ENCODE peak calls at places on chromosomes 7 and 10, in ten cellular contexts. One of them, this sample, is unnamed.
A peak's percentile ranks its signal among the peaks of the same experiment; 100 is the strongest.

GRCh38 chr10:124119933-124120332 is 26.5 kb upstream of the CHST15 start:
- DNase-seq in stimulated activated CD8-positive, alpha-beta memory T cell treated with anti-CD3 and anti-CD28 coated beads, Interleukin-7, amount 100 ng/mL, for 1 hour: no peak
- DNase-seq in NCI-H1092: no peak
- DNase-seq in AG09319: no peak
- DNase-seq in lower lobe of right lung: peak; percentile 71
- DNase-seq in activated T-cell treated with anti-CD3 and anti-CD28 coated beads for 48 hours: no peak
- DNase-seq in AG04450: no peak
- DNase-seq in GM12892: no peak
- DNase-seq in posterior cingulate gyrus: no peak
- DNase-seq in stimulated activated effector memory CD8-positive, alpha-beta T cell treated with anti-CD3 and anti-CD28 coated beads, Interleukin-12 subunit alpha, Interleukin-12 subunit beta, amount 100 ng/mL, for 72 hours: no peak
- DNase-seq in this sample: no peak

GRCh38 chr7:146658604-146659003 is 542.0 kb downstream of the CNTNAP2 start:
- DNase-seq in stimulated activated CD8-positive, alpha-beta memory T cell treated with anti-CD3 and anti-CD28 coated beads, Interleukin-7, amount 100 ng/mL, for 1 hour: no peak
- DNase-seq in NCI-H1092: no peak
- DNase-seq in AG09319: no peak
- DNase-seq in lower lobe of right lung: no peak
- DNase-seq in activated T-cell treated with anti-CD3 and anti-CD28 coated beads for 48 hours: no peak
- DNase-seq in AG04450: no peak
- DNase-seq in GM12892: no peak
- DNase-seq in posterior cingulate gyrus: no peak
- DNase-seq in stimulated activated effector memory CD8-positive, alpha-beta T cell treated with anti-CD3 and anti-CD28 coated beads, Interleukin-12 subunit alpha, Interleukin-12 subunit beta, amount 100 ng/mL, for 72 hours: no peak
- DNase-seq in this sample: no peak

GRCh38 chr7:51035696-51036095 is 253.0 kb upstream of the GRB10 start:
- DNase-seq in stimulated activated CD8-positive, alpha-beta memory T cell treated with anti-CD3 and anti-CD28 coated beads, Interleukin-7, amount 100 ng/mL, for 1 hour: no peak
- DNase-seq in NCI-H1092: no peak
- DNase-seq in AG09319: no peak
- DNase-seq in lower lobe of right lung: no peak
- DNase-seq in activated T-cell treated with anti-CD3 and anti-CD28 coated beads for 48 hours: no peak
- DNase-seq in AG04450: no peak
- DNase-seq in GM12892: no peak
- DNase-seq in posterior cingulate gyrus: no peak
- DNase-seq in stimulated activated effector memory CD8-positive, alpha-beta T cell treated with anti-CD3 and anti-CD28 coated beads, Interleukin-12 subunit alpha, Interleukin-12 subunit beta, amount 100 ng/mL, for 72 hours: no peak
- DNase-seq in this sample: no peak

GRCh38 chr7:37027557-37028341 is 303.5 kb upstream of the AOAH start:
- DNase-seq in stimulated activated CD8-positive, alpha-beta memory T cell treated with anti-CD3 and anti-CD28 coated beads, Interleukin-7, amount 100 ng/mL, for 1 hour: no peak
- DNase-seq in NCI-H1092: no peak
- DNase-seq in AG09319: no peak
- DNase-seq in lower lobe of right lung: no peak
- DNase-seq in activated T-cell treated with anti-CD3 and anti-CD28 coated beads for 48 hours: no peak
- DNase-seq in AG04450: no peak
- DNase-seq in GM12892: no peak
- DNase-seq in posterior cingulate gyrus: no peak
- DNase-seq in stimulated activated effector memory CD8-positive, alpha-beta T cell treated with anti-CD3 and anti-CD28 coated beads, Interleukin-12 subunit alpha, Interleukin-12 subunit beta, amount 100 ng/mL, for 72 hours: no peak
- DNase-seq in this sample: no peak

GRCh38 chr7:2938514-2939192 is 94.5 kb upstream of the GNA12 start:
- DNase-seq in stimulated activated CD8-positive, alpha-beta memory T cell treated with anti-CD3 and anti-CD28 coated beads, Interleukin-7, amount 100 ng/mL, for 1 hour: no peak
- DNase-seq in NCI-H1092: no peak
- DNase-seq in AG09319: no peak
- DNase-seq in lower lobe of right lung: peak; percentile 37
- DNase-seq in activated T-cell treated with anti-CD3 and anti-CD28 coated beads for 48 hours: no peak
- DNase-seq in AG04450: no peak
- DNase-seq in GM12892: no peak
- DNase-seq in posterior cingulate gyrus: no peak
- DNase-seq in stimulated activated effector memory CD8-positive, alpha-beta T cell treated with anti-CD3 and anti-CD28 coated beads, Interleukin-12 subunit alpha, Interleukin-12 subunit beta, amount 100 ng/mL, for 72 hours: no peak
- DNase-seq in this sample: no peak

GRCh38 chr7:1739593-1739992 is 69.5 kb downstream of the ELFN1 start:
- DNase-seq in stimulated activated CD8-positive, alpha-beta memory T cell treated with anti-CD3 and anti-CD28 coated beads, Interleukin-7, amount 100 ng/mL, for 1 hour: no peak
- DNase-seq in NCI-H1092: no peak
- DNase-seq in AG09319: no peak
- DNase-seq in lower lobe of right lung: no peak
- DNase-seq in activated T-cell treated with anti-CD3 and anti-CD28 coated beads for 48 hours: no peak
- DNase-seq in AG04450: no peak
- DNase-seq in GM12892: no peak
- DNase-seq in posterior cingulate gyrus: no peak
- DNase-seq in stimulated activated effector memory CD8-positive, alpha-beta T cell treated with anti-CD3 and anti-CD28 coated beads, Interleukin-12 subunit alpha, Interleukin-12 subunit beta, amount 100 ng/mL, for 72 hours: no peak
- DNase-seq in this sample: no peak

GRCh38 chr7:85890244-85890811 is 703.5 kb upstream of the SEMA3D start:
- DNase-seq in stimulated activated CD8-positive, alpha-beta memory T cell treated with anti-CD3 and anti-CD28 coated beads, Interleukin-7, amount 100 ng/mL, for 1 hour: no peak
- DNase-seq in NCI-H1092: peak; percentile 7
- DNase-seq in AG09319: no peak
- DNase-seq in lower lobe of right lung: no peak
- DNase-seq in activated T-cell treated with anti-CD3 and anti-CD28 coated beads for 48 hours: no peak
- DNase-seq in AG04450: no peak
- DNase-seq in GM12892: no peak
- DNase-seq in posterior cingulate gyrus: no peak
- DNase-seq in stimulated activated effector memory CD8-positive, alpha-beta T cell treated with anti-CD3 and anti-CD28 coated beads, Interleukin-12 subunit alpha, Interleukin-12 subunit beta, amount 100 ng/mL, for 72 hours: no peak
- DNase-seq in this sample: no peak

GRCh38 chr7:95794917-95795515 is 22.7 kb downstream of the DYNC1I1 start:
- DNase-seq in stimulated activated CD8-positive, alpha-beta memory T cell treated with anti-CD3 and anti-CD28 coated beads, Interleukin-7, amount 100 ng/mL, for 1 hour: no peak
- DNase-seq in NCI-H1092: no peak
- DNase-seq in AG09319: no peak
- DNase-seq in lower lobe of right lung: no peak
- DNase-seq in activated T-cell treated with anti-CD3 and anti-CD28 coated beads for 48 hours: no peak
- DNase-seq in AG04450: no peak
- DNase-seq in GM12892: no peak
- DNase-seq in posterior cingulate gyrus: no peak
- DNase-seq in stimulated activated effector memory CD8-positive, alpha-beta T cell treated with anti-CD3 and anti-CD28 coated beads, Interleukin-12 subunit alpha, Interleukin-12 subunit beta, amount 100 ng/mL, for 72 hours: no peak
- DNase-seq in this sample: no peak

GRCh38 chr10:30813872-30814471 is 184.4 kb upstream of the LYZL2 start:
- DNase-seq in stimulated activated CD8-positive, alpha-beta memory T cell treated with anti-CD3 and anti-CD28 coated beads, Interleukin-7, amount 100 ng/mL, for 1 hour: no peak
- DNase-seq in NCI-H1092: no peak
- DNase-seq in AG09319: no peak
- DNase-seq in lower lobe of right lung: no peak
- DNase-seq in activated T-cell treated with anti-CD3 and anti-CD28 coated beads for 48 hours: no peak
- DNase-seq in AG04450: no peak
- DNase-seq in GM12892: no peak
- DNase-seq in posterior cingulate gyrus: no peak
- DNase-seq in stimulated activated effector memory CD8-positive, alpha-beta T cell treated with anti-CD3 and anti-CD28 coated beads, Interleukin-12 subunit alpha, Interleukin-12 subunit beta, amount 100 ng/mL, for 72 hours: no peak
- DNase-seq in this sample: no peak

GRCh38 chr7:42107484-42107883 is 129.5 kb downstream of the GLI3 start:
- DNase-seq in stimulated activated CD8-positive, alpha-beta memory T cell treated with anti-CD3 and anti-CD28 coated beads, Interleukin-7, amount 100 ng/mL, for 1 hour: no peak
- DNase-seq in NCI-H1092: no peak
- DNase-seq in AG09319: no peak
- DNase-seq in lower lobe of right lung: no peak
- DNase-seq in activated T-cell treated with anti-CD3 and anti-CD28 coated beads for 48 hours: no peak
- DNase-seq in AG04450: no peak
- DNase-seq in GM12892: no peak
- DNase-seq in posterior cingulate gyrus: no peak
- DNase-seq in stimulated activated effector memory CD8-positive, alpha-beta T cell treated with anti-CD3 and anti-CD28 coated beads, Interleukin-12 subunit alpha, Interleukin-12 subunit beta, amount 100 ng/mL, for 72 hours: no peak
- DNase-seq in this sample: no peak

GRCh38 chr10:74415440-74415839 is 264.4 kb downstream of the ADK start:
- DNase-seq in stimulated activated CD8-positive, alpha-beta memory T cell treated with anti-CD3 and anti-CD28 coated beads, Interleukin-7, amount 100 ng/mL, for 1 hour: no peak
- DNase-seq in NCI-H1092: no peak
- DNase-seq in AG09319: no peak
- DNase-seq in lower lobe of right lung: no peak
- DNase-seq in activated T-cell treated with anti-CD3 and anti-CD28 coated beads for 48 hours: no peak
- DNase-seq in AG04450: no peak
- DNase-seq in GM12892: no peak
- DNase-seq in posterior cingulate gyrus: no peak
- DNase-seq in stimulated activated effector memory CD8-positive, alpha-beta T cell treated with anti-CD3 and anti-CD28 coated beads, Interleukin-12 subunit alpha, Interleukin-12 subunit beta, amount 100 ng/mL, for 72 hours: no peak
- DNase-seq in this sample: no peak

GRCh38 chr10:79335094-79335469 is 12.2 kb upstream of the PPIF start:
- DNase-seq in stimulated activated CD8-positive, alpha-beta memory T cell treated with anti-CD3 and anti-CD28 coated beads, Interleukin-7, amount 100 ng/mL, for 1 hour: no peak
- DNase-seq in NCI-H1092: no peak
- DNase-seq in AG09319: no peak
- DNase-seq in lower lobe of right lung: no peak
- DNase-seq in activated T-cell treated with anti-CD3 and anti-CD28 coated beads for 48 hours: no peak
- DNase-seq in AG04450: no peak
- DNase-seq in GM12892: no peak
- DNase-seq in posterior cingulate gyrus: peak; percentile 68
- DNase-seq in stimulated activated effector memory CD8-positive, alpha-beta T cell treated with anti-CD3 and anti-CD28 coated beads, Interleukin-12 subunit alpha, Interleukin-12 subunit beta, amount 100 ng/mL, for 72 hours: no peak
- DNase-seq in this sample: peak; percentile 85

GRCh38 chr10:132058111-132058745 is 7.5 kb upstream of the JAKMIP3 start:
- DNase-seq in stimulated activated CD8-positive, alpha-beta memory T cell treated with anti-CD3 and anti-CD28 coated beads, Interleukin-7, amount 100 ng/mL, for 1 hour: no peak
- DNase-seq in NCI-H1092: no peak
- DNase-seq in AG09319: no peak
- DNase-seq in lower lobe of right lung: no peak
- DNase-seq in activated T-cell treated with anti-CD3 and anti-CD28 coated beads for 48 hours: peak; percentile 11
- DNase-seq in AG04450: no peak
- DNase-seq in GM12892: no peak
- DNase-seq in posterior cingulate gyrus: no peak
- DNase-seq in stimulated activated effector memory CD8-positive, alpha-beta T cell treated with anti-CD3 and anti-CD28 coated beads, Interleukin-12 subunit alpha, Interleukin-12 subunit beta, amount 100 ng/mL, for 72 hours: no peak
- DNase-seq in this sample: no peak

GRCh38 chr10:36492590-36493510 is 632.5 kb upstream of the ANKRD30A start:
- DNase-seq in stimulated activated CD8-positive, alpha-beta memory T cell treated with anti-CD3 and anti-CD28 coated beads, Interleukin-7, amount 100 ng/mL, for 1 hour: no peak
- DNase-seq in NCI-H1092: no peak
- DNase-seq in AG09319: no peak
- DNase-seq in lower lobe of right lung: no peak
- DNase-seq in activated T-cell treated with anti-CD3 and anti-CD28 coated beads for 48 hours: no peak
- DNase-seq in AG04450: no peak
- DNase-seq in GM12892: no peak
- DNase-seq in posterior cingulate gyrus: no peak
- DNase-seq in stimulated activated effector memory CD8-positive, alpha-beta T cell treated with anti-CD3 and anti-CD28 coated beads, Interleukin-12 subunit alpha, Interleukin-12 subunit beta, amount 100 ng/mL, for 72 hours: no peak
- DNase-seq in this sample: no peak

GRCh38 chr10:87092356-87092860 is 2.2 kb downstream of the GLUD1 start:
- DNase-seq in stimulated activated CD8-positive, alpha-beta memory T cell treated with anti-CD3 and anti-CD28 coated beads, Interleukin-7, amount 100 ng/mL, for 1 hour: no peak
- DNase-seq in NCI-H1092: no peak
- DNase-seq in AG09319: no peak
- DNase-seq in lower lobe of right lung: no peak
- DNase-seq in activated T-cell treated with anti-CD3 and anti-CD28 coated beads for 48 hours: no peak
- DNase-seq in AG04450: no peak
- DNase-seq in GM12892: no peak
- DNase-seq in posterior cingulate gyrus: no peak
- DNase-seq in stimulated activated effector memory CD8-positive, alpha-beta T cell treated with anti-CD3 and anti-CD28 coated beads, Interleukin-12 subunit alpha, Interleukin-12 subunit beta, amount 100 ng/mL, for 72 hours: no peak
- DNase-seq in this sample: no peak

GRCh38 chr7:148299335-148299734 is 291.2 kb upstream of the C7orf33 start:
- DNase-seq in stimulated activated CD8-positive, alpha-beta memory T cell treated with anti-CD3 and anti-CD28 coated beads, Interleukin-7, amount 100 ng/mL, for 1 hour: no peak
- DNase-seq in NCI-H1092: no peak
- DNase-seq in AG09319: no peak
- DNase-seq in lower lobe of right lung: no peak
- DNase-seq in activated T-cell treated with anti-CD3 and anti-CD28 coated beads for 48 hours: no peak
- DNase-seq in AG04450: no peak
- DNase-seq in GM12892: no peak
- DNase-seq in posterior cingulate gyrus: no peak
- DNase-seq in stimulated activated effector memory CD8-positive, alpha-beta T cell treated with anti-CD3 and anti-CD28 coated beads, Interleukin-12 subunit alpha, Interleukin-12 subunit beta, amount 100 ng/mL, for 72 hours: no peak
- DNase-seq in this sample: no peak

GRCh38 chr7:106915873-106916272 is 50.8 kb downstream of the PIK3CG start:
- DNase-seq in stimulated activated CD8-positive, alpha-beta memory T cell treated with anti-CD3 and anti-CD28 coated beads, Interleukin-7, amount 100 ng/mL, for 1 hour: no peak
- DNase-seq in NCI-H1092: no peak
- DNase-seq in AG09319: no peak
- DNase-seq in lower lobe of right lung: no peak
- DNase-seq in activated T-cell treated with anti-CD3 and anti-CD28 coated beads for 48 hours: no peak
- DNase-seq in AG04450: no peak
- DNase-seq in GM12892: no peak
- DNase-seq in posterior cingulate gyrus: no peak
- DNase-seq in stimulated activated effector memory CD8-positive, alpha-beta T cell treated with anti-CD3 and anti-CD28 coated beads, Interleukin-12 subunit alpha, Interleukin-12 subunit beta, amount 100 ng/mL, for 72 hours: peak; percentile 70
- DNase-seq in this sample: no peak

GRCh38 chr10:70648427-70648826 is 23.9 kb upstream of the ADAMTS14 start:
- DNase-seq in stimulated activated CD8-positive, alpha-beta memory T cell treated with anti-CD3 and anti-CD28 coated beads, Interleukin-7, amount 100 ng/mL, for 1 hour: no peak
- DNase-seq in NCI-H1092: no peak
- DNase-seq in AG09319: no peak
- DNase-seq in lower lobe of right lung: no peak
- DNase-seq in activated T-cell treated with anti-CD3 and anti-CD28 coated beads for 48 hours: no peak
- DNase-seq in AG04450: no peak
- DNase-seq in GM12892: no peak
- DNase-seq in posterior cingulate gyrus: no peak
- DNase-seq in stimulated activated effector memory CD8-positive, alpha-beta T cell treated with anti-CD3 and anti-CD28 coated beads, Interleukin-12 subunit alpha, Interleukin-12 subunit beta, amount 100 ng/mL, for 72 hours: no peak
- DNase-seq in this sample: no peak

GRCh38 chr10:59839576-59839975 is 66.8 kb downstream of the CCDC6 start:
- DNase-seq in stimulated activated CD8-positive, alpha-beta memory T cell treated with anti-CD3 and anti-CD28 coated beads, Interleukin-7, amount 100 ng/mL, for 1 hour: no peak
- DNase-seq in NCI-H1092: no peak
- DNase-seq in AG09319: no peak
- DNase-seq in lower lobe of right lung: no peak
- DNase-seq in activated T-cell treated with anti-CD3 and anti-CD28 coated beads for 48 hours: no peak
- DNase-seq in AG04450: peak; percentile 11
- DNase-seq in GM12892: no peak
- DNase-seq in posterior cingulate gyrus: no peak
- DNase-seq in stimulated activated effector memory CD8-positive, alpha-beta T cell treated with anti-CD3 and anti-CD28 coated beads, Interleukin-12 subunit alpha, Interleukin-12 subunit beta, amount 100 ng/mL, for 72 hours: no peak
- DNase-seq in this sample: no peak